ENCODE peak calls at places on chromosomes 5 and 9, in seven cellular contexts. N is NCI-H1417; C is NAMALWA; Z is astrocyte of the spinal cord; O is lung microvascular endothelial cell; A is NCI-H2171 treated with DMSO at 0.1 percent for 48 hours; J is activated CD8-positive, alpha-beta memory T cell treated with anti-CD3 and anti-CD28 coated beads for 4 hours. M is an unnamed sample.

GRCh38 chr5:32017638-32018429 is 156.3 kb downstream of the GOLPH3 start:
- DNase-seq in N (no peak), C (no peak), Z (peak), O (peak), A (no peak), J (no peak), M (no peak)

GRCh38 chr5:424259-425110 is 18.5 kb upstream of the EXOC3 start:
- DNase-seq in N (no peak), C (no peak), Z (no peak), O (no peak), A (no peak), J (no peak), M (no peak)

GRCh38 chr5:164650427-164650826 is 1145.0 kb downstream of the MAT2B start:
- DNase-seq in N (no peak), C (no peak), Z (no peak), O (no peak), A (no peak), J (no peak), M (no peak)

GRCh38 chr5:2989517-2989916 is 238.0 kb upstream of the IRX2 start:
- DNase-seq in N (peak), C (no peak), Z (no peak), O (no peak), A (no peak), J (no peak), M (no peak)

GRCh38 chr5:141484499-141485304 is at the start of gene PCDHGC4:
- DNase-seq in N (peak), C (no peak), Z (peak), O (peak), A (no peak), J (no peak), M (peak)

GRCh38 chr9:137632432-137633161 is 13.8 kb downstream of the EHMT1 start:
- DNase-seq in N (no peak), C (no peak), Z (no peak), O (peak), A (no peak), J (no peak), M (peak)

GRCh38 chr9:95852059-95853032 is 23.1 kb upstream of the ERCC6L2 start:
- DNase-seq in N (peak), C (no peak), Z (peak), O (peak), A (no peak), J (no peak), M (peak)

GRCh38 chr9:123364241-123364824 is 8.3 kb downstream of the CRB2 start:
- DNase-seq in N (no peak), C (no peak), Z (peak), O (no peak), A (no peak), J (no peak), M (peak)

M was measured in dermis blood vessel endothelial cell.